ENCODE peak calls at places on chromosomes 11 and 22, in eight cellular contexts. N, L, F, W, K, X, D and E are unnamed samples.

GRCh38 chr11:1881442-1882264 is 10.0 kb downstream of the PRR33 start:
- DNase-seq in N (no peak), L (no peak), F (no peak), W (no peak), K (no peak), X (peak), D (no peak), E (no peak)

GRCh38 chr22:39259698-39260097 is 14.9 kb upstream of the PDGFB start:
- DNase-seq in N (no peak), L (no peak), F (no peak), W (no peak), K (no peak), X (no peak), D (no peak), E (no peak)

GRCh38 chr11:128714881-128715280 is 21.0 kb downstream of the FLI1 start:
- DNase-seq in N (peak), L (peak), F (no peak), W (no peak), K (no peak), X (no peak), D (no peak), E (no peak)

GRCh38 chr11:18452927-18453326 is 2.7 kb upstream of the LDHAL6A start:
- DNase-seq in N (peak), L (no peak), F (no peak), W (no peak), K (no peak), X (no peak), D (no peak), E (no peak)

GRCh38 chr11:38461751-38462150 is 1863.7 kb upstream of the RAG2 start:
- DNase-seq in N (no peak), L (no peak), F (no peak), W (no peak), K (no peak), X (no peak), D (no peak), E (no peak)

GRCh38 chr11:1727861-1728260 is 22.5 kb downstream of the IFITM10 start:
- DNase-seq in N (no peak), L (no peak), F (no peak), W (no peak), K (no peak), X (no peak), D (no peak), E (no peak)

GRCh38 chr11:78156081-78156844 is 16.8 kb upstream of the ALG8 start:
- DNase-seq in N (peak), L (peak), F (no peak), W (no peak), K (no peak), X (no peak), D (no peak), E (no peak)

GRCh38 chr11:111665779-111666178 is 63.5 kb downstream of the SIK2 start:
- DNase-seq in N (peak), L (peak), F (no peak), W (peak), K (no peak), X (no peak), D (no peak), E (no peak)

GRCh38 chr22:49103314-49104052 is 724.2 kb downstream of the BRD1 start:
- DNase-seq in N (no peak), L (no peak), F (no peak), W (no peak), K (no peak), X (no peak), D (no peak), E (peak)

GRCh38 chr11:73787051-73787642 is 527 bp upstream of the MRPL48 start:
- DNase-seq in N (no peak), L (no peak), F (no peak), W (peak), K (no peak), X (no peak), D (no peak), E (no peak)

GRCh38 chr11:73931039-73931645 is 19.7 kb upstream of the DNAJB13 start:
- DNase-seq in N (peak), L (peak), F (peak), W (peak), K (no peak), X (no peak), D (no peak), E (no peak)

GRCh38 chr11:2975594-2975993 is 16.5 kb downstream of the NAP1L4 start:
- DNase-seq in N (no peak), L (peak), F (peak), W (no peak), K (no peak), X (peak), D (no peak), E (no peak)

GRCh38 chr11:35288817-35289541 is 130.4 kb downstream of the SLC1A2 start:
- DNase-seq in N (peak), L (peak), F (no peak), W (no peak), K (no peak), X (no peak), D (no peak), E (no peak)

GRCh38 chr11:15967966-15968365 is 388.4 kb downstream of the SOX6 start:
- DNase-seq in N (peak), L (peak), F (no peak), W (no peak), K (no peak), X (no peak), D (no peak), E (no peak)

GRCh38 chr11:33040127-33040861 is 922 bp downstream of the TCP11L1 start:
- DNase-seq in N (peak), L (no peak), F (no peak), W (no peak), K (peak), X (peak), D (no peak), E (no peak)

GRCh38 chr11:119432484-119433368 is 9.8 kb upstream of the THY1 start:
- DNase-seq in N (peak), L (peak), F (no peak), W (no peak), K (no peak), X (no peak), D (no peak), E (no peak)

GRCh38 chr22:28841111-28841510 is 40.7 kb upstream of the XBP1 start:
- DNase-seq in N (no peak), L (no peak), F (no peak), W (no peak), K (no peak), X (no peak), D (no peak), E (no peak)

GRCh38 chr11:19679952-19680823 is 32.4 kb upstream of the NAV2 start:
- DNase-seq in N (peak), L (peak), F (peak), W (no peak), K (no peak), X (no peak), D (no peak), E (no peak)

GRCh38 chr22:49628351-49629023 is 199.2 kb downstream of the BRD1 start:
- DNase-seq in N (no peak), L (no peak), F (no peak), W (peak), K (no peak), X (no peak), D (no peak), E (no peak)

GRCh38 chr22:26367402-26368245 is 61.4 kb upstream of the ASPHD2 start:
- DNase-seq in N (peak), L (peak), F (no peak), W (peak), K (peak), X (peak), D (peak), E (no peak)